ENCODE peak calls at places on chromosomes 11 and 22, in six cellular contexts. M is tibial artery; S is fibroblast of lung; Y is CD8-positive, alpha-beta T cell; T is pancreas; R is RWPE1. G is an unnamed sample.

GRCh38 chr11:27447288-27447914 is 25.2 kb downstream of the LGR4 start:
- DNase-seq in S (peak; percentile 74), M (no peak), T (no peak), R (no peak), Y (no peak), G (no peak)

GRCh38 chr11:112016088-112016764 is 9.0 kb upstream of the DLAT start:
- DNase-seq in R (no peak), M (peak; percentile 30), S (peak; percentile 46), Y (no peak), T (no peak), G (no peak)

GRCh38 chr11:7028141-7028540 is 7.9 kb downstream of the NLRP14 start:
- DNase-seq in R (no peak), S (no peak), Y (no peak), T (no peak), M (no peak), G (no peak)

GRCh38 chr22:20407829-20408228 is 13.9 kb downstream of the ZNF74 start:
- DNase-seq in T (peak; percentile 3), M (no peak), R (no peak), Y (no peak), S (no peak), G (no peak)

GRCh38 chr22:49600891-49601431 is 226.7 kb downstream of the BRD1 start:
- DNase-seq in Y (peak; percentile 67), S (no peak), T (no peak), M (no peak), R (no peak), G (no peak)

GRCh38 chr11:14698771-14699170 is 55.2 kb downstream of the PDE3B start:
- DNase-seq in T (no peak), M (no peak), S (no peak), Y (no peak), R (no peak), G (no peak)

GRCh38 chr11:103378931-103379330 is 269.7 kb downstream of the DYNC2H1 start:
- DNase-seq in R (no peak), Y (no peak), M (no peak), T (no peak), S (no peak), G (no peak)

GRCh38 chr11:109972939-109973338 is 120.3 kb upstream of the ZC3H12C start:
- DNase-seq in M (no peak), S (no peak), R (no peak), Y (no peak), T (no peak), G (no peak)

GRCh38 chr11:130218501-130218900 is 58.9 kb downstream of the ST14 start:
- DNase-seq in Y (peak; percentile 42), R (no peak), T (no peak), M (no peak), S (no peak), G (no peak)

GRCh38 chr11:9266132-9266736 is 1.1 kb upstream of the DENND5A start:
- DNase-seq in R (no peak), S (no peak), T (peak; percentile 31), M (no peak), Y (no peak), G (no peak)

GRCh38 chr11:72588656-72589410 is 85.4 kb downstream of the PDE2A start:
- DNase-seq in S (no peak), T (no peak), M (no peak), R (no peak), Y (no peak), G (no peak)

GRCh38 chr22:28030442-28030841 is 111.4 kb upstream of the PITPNB start:
- DNase-seq in T (no peak), Y (no peak), M (no peak), R (no peak), S (no peak), G (no peak)

GRCh38 chr11:43164831-43165230 is 147.0 kb upstream of the API5 start:
- DNase-seq in Y (no peak), M (no peak), S (no peak), T (no peak), R (no peak), G (no peak)

GRCh38 chr11:26247340-26247739 is 84.6 kb upstream of the ANO3 start:
- DNase-seq in R (no peak), M (no peak), Y (no peak), S (peak; percentile 75), T (no peak), G (no peak)

GRCh38 chr11:115919341-115920086 is 415.3 kb upstream of the CADM1 start:
- DNase-seq in M (no peak), T (no peak), R (no peak), Y (no peak), S (peak; percentile 83), G (no peak)

GRCh38 chr22:39153220-39153860 is 860 bp upstream of the CBX7 start:
- DNase-seq in T (no peak), M (peak; percentile 23), R (no peak), Y (no peak), S (no peak), G (peak; percentile 47)

GRCh38 chr22:25054943-25055511 is 102.5 kb downstream of the KIAA1671 start:
- DNase-seq in T (no peak), S (peak; percentile 13), Y (no peak), M (peak; percentile 76), R (no peak), G (no peak)

GRCh38 chr11:35954205-35954604 is 10.3 kb downstream of the LDLRAD3 start:
- DNase-seq in S (no peak), Y (no peak), M (no peak), T (no peak), R (no peak), G (no peak)

GRCh38 chr11:13896990-13897353 is 65.6 kb upstream of the SPON1 start:
- DNase-seq in Y (no peak), S (no peak), T (no peak), M (no peak), R (no peak), G (no peak)

GRCh38 chr11:102927624-102927990 is 27.9 kb downstream of the MMP13 start:
- DNase-seq in R (no peak), T (no peak), M (no peak), S (no peak), Y (no peak), G (no peak)

GRCh38 chr22:39634530-39635399 is 64.2 kb downstream of the CACNA1I start:
- DNase-seq in T (no peak), R (peak; percentile 91), M (no peak), Y (no peak), S (peak; percentile 88), G (peak; percentile 53)

GRCh38 chr11:117870176-117870952 is 6.1 kb downstream of the FXYD6 start:
- DNase-seq in T (no peak), S (no peak), Y (no peak), M (no peak), R (no peak), G (peak; percentile 91)

GRCh38 chr11:132586801-132587200 is 945.5 kb downstream of the OPCML start:
- DNase-seq in T (no peak), S (peak; percentile 73), R (no peak), M (no peak), Y (no peak), G (no peak)
- TF ChIP-seq CTCF in T (no peak), S (no peak), R (no peak), M (no peak), Y (no peak), G (peak; percentile 37)

GRCh38 chr22:17095538-17095937 is 10.7 kb downstream of the IL17RA start:
- DNase-seq in Y (no peak), R (no peak), M (no peak), T (no peak), S (no peak), G (no peak)

GRCh38 chr22:17091851-17092250 is 7.1 kb downstream of the IL17RA start:
- DNase-seq in T (no peak), S (no peak), R (no peak), M (no peak), Y (no peak), G (no peak)

GRCh38 chr22:17090550-17090949 is 5.8 kb downstream of the IL17RA start:
- DNase-seq in R (no peak), T (no peak), S (no peak), Y (no peak), M (no peak), G (no peak)

GRCh38 chr22:17096095-17096494 is 11.3 kb downstream of the IL17RA start:
- DNase-seq in M (no peak), S (no peak), Y (no peak), R (no peak), T (no peak), G (no peak)

DNA sequence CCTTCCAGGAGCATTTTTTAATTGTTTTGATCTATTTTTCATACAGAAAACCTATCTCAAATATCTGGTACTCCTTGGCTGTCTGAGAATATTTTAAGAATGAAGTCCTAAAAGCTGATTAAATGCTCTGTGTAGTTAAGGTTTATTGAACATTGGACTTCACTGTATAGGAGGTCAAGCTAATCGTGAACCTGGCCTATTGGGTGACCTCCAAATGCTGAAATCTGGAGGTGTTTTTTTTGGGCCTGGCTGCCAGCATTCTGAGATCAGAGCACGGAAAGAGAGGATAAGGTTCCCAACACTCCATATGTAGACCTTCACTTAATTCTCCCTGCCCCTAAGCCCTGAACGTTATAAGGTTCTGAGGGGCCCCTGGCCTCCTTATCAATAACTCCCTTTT is 8.3 kb downstream of the IL17RA start:
- DNase-seq in M (no peak), S (no peak), Y (no peak), T (no peak), R (no peak), G (no peak)
- H3K27ac ChIP-seq in M (no peak overlapping the region), S (no peak overlapping the region), Y (no peak overlapping the region), T (no peak overlapping the region), R (no peak overlapping the region), G (no peak overlapping the region)

DNA sequence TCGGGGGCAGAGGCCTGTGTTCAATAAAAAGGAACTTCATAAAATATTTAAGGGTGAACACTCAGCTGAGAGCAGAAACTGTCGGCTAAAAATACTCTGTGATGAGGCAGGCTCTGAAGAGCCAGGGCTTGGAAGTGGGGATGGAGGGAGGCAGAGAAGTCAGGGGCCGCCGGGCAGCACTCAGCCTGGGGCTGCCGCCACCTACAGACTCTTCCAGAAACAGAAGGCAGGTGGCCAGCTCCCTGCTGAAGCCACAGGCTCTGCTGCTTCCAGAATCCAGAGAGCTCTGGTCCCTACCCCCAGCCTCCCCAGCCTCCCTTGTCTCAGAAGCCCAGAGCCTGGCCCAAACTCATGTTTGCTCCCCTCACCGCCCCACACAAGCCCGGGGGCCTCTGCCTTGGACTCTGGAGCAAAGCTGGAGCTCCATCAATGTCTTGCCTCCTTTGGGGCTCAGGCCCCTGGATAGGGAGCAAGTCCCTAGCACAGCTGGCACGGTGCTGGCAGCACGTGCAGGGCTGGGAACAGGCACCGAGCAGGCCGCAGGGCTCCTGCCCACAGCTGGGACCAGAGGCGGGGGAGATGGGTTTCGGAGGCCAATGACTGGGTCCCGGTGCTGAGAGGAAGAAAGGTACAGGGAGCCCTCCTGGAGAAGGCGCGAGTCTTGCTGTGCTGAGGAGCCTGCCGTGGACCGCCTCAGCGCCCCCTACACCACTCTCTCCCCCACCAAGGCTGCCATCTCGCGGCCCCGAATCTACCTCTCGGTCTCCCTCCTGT is 8.2 kb downstream of the LRFN4 start:
- DNase-seq in R (no peak), M (no peak), S (no peak), T (no peak), Y (no peak), G (no peak)
- TF ChIP-seq CTCF in R (no peak), M (no peak), S (no peak), T (no peak), Y (no peak), G (no peak)

GRCh38 chr11:107956543-107956942 is 28.3 kb downstream of the RAB39A start:
- DNase-seq in T (no peak), R (no peak), Y (no peak), M (no peak), S (no peak), G (no peak)

GRCh38 chr11:107953506-107953905 is 25.3 kb downstream of the RAB39A start:
- DNase-seq in R (no peak), T (no peak), S (no peak), M (no peak), Y (no peak), G (no peak)

GRCh38 chr11:107947904-107948303 is 19.7 kb downstream of the RAB39A start:
- DNase-seq in S (no peak), Y (no peak), R (no peak), M (no peak), T (no peak), G (no peak)

GRCh38 chr11:107951105-107951504 is 22.9 kb downstream of the RAB39A start:
- DNase-seq in S (no peak), T (no peak), M (no peak), R (no peak), Y (no peak), G (no peak)
- H3K27ac ChIP-seq in S (no peak overlapping the region), T (no peak overlapping the region), M (no peak overlapping the region), R (no peak overlapping the region), Y (no peak overlapping the region), G (no peak overlapping the region)

G was measured in dorsolateral prefrontal cortex.